ENCODE peak calls at places on chromosomes 11 and 22, in five cellular contexts. N is spleen, E is upper lobe of left lung, F is sigmoid colon, T is stomach. O is an unnamed sample.

GRCh38 chr11:2775083-2775625 is 75.4 kb upstream of the KCNQ1OT1 start:
- DNase-seq in E (no peak), F (peak; percentile 58), N (peak; percentile 53), T (peak; percentile 20), O (peak; percentile 60)

GRCh38 chr11:83972536-83972935 is 686.4 kb upstream of the CCDC90B start:
- DNase-seq in E (no peak), N (no peak), T (no peak), F (no peak), O (no peak)

GRCh38 chr11:123482225-123482624 is 52.2 kb downstream of the GRAMD1B start:
- DNase-seq in T (no peak), F (no peak), N (no peak), E (no peak), O (no peak)

GRCh38 chr11:67434395-67434881 is 3.0 kb downstream of the PTPRCAP start:
- DNase-seq in T (no peak), F (no peak), E (peak; percentile 80), N (peak; percentile 86), O (no peak)

GRCh38 chr22:37546436-37547248 is 13.6 kb upstream of the CDC42EP1 start:
- DNase-seq in E (peak; percentile 86), N (no peak), T (peak; percentile 87), F (peak; percentile 91), O (no peak)

GRCh38 chr11:64903291-64903833 is 13.6 kb downstream of the ATG2A start:
- DNase-seq in N (peak; percentile 64), F (no peak), T (no peak), E (no peak), O (no peak)

GRCh38 chr22:44570476-44571445 is 72.7 kb upstream of the RTL6 start:
- DNase-seq in E (no peak), F (peak; percentile 36), N (no peak), T (no peak), O (peak; percentile 38)

GRCh38 chr22:38699784-38700183 is 959 bp downstream of the JOSD1 start:
- DNase-seq in E (no peak), N (no peak), T (no peak), F (peak; percentile 58), O (no peak)

GRCh38 chr11:92941676-92942571 is 27.5 kb upstream of the MTNR1B start:
- DNase-seq in N (no peak), E (no peak), T (no peak), F (no peak), O (no peak)

GRCh38 chr22:43487311-43488030 is 75.7 kb downstream of the MPPED1 start:
- DNase-seq in N (no peak), E (no peak), T (no peak), F (no peak), O (no peak)

GRCh38 chr11:130846606-130847005 is 69.7 kb downstream of the SNX19 start:
- DNase-seq in N (no peak), F (no peak), T (no peak), E (no peak), O (no peak)

GRCh38 chr22:42344391-42344861 is 74.0 kb upstream of the TCF20 start:
- DNase-seq in F (peak; percentile 89), N (peak; percentile 68), T (peak; percentile 61), E (peak; percentile 86), O (no peak)

GRCh38 chr11:7575841-7576451 is 62.1 kb downstream of the PPFIBP2 start:
- DNase-seq in T (peak; percentile 74), N (no peak), E (peak; percentile 32), F (no peak), O (no peak)

GRCh38 chr11:34198523-34198922 is 93.1 kb downstream of the NAT10 start:
- DNase-seq in N (no peak), F (no peak), T (no peak), E (no peak), O (no peak)

GRCh38 chr22:48827228-48827810 is 1000.4 kb downstream of the BRD1 start:
- DNase-seq in F (no peak), N (no peak), T (no peak), E (no peak), O (peak; percentile 65)

GRCh38 chr11:126148317-126148716 is 63.1 kb downstream of the RPUSD4 start:
- DNase-seq in T (no peak), E (no peak), N (peak; percentile 14), F (no peak), O (no peak)

GRCh38 chr11:126147268-126148111 is 64.0 kb downstream of the RPUSD4 start:
- DNase-seq in F (peak; percentile 56), E (peak; percentile 44), T (no peak), N (peak; percentile 56), O (no peak)

GRCh38 chr11:126145954-126146353 is 65.5 kb downstream of the RPUSD4 start:
- DNase-seq in E (no peak), T (no peak), N (peak; percentile 41), F (peak; percentile 54), O (no peak)

GRCh38 chr11:126149759-126150236 is 61.7 kb downstream of the RPUSD4 start:
- DNase-seq in E (no peak), T (no peak), F (peak; percentile 46), N (peak; percentile 71), O (no peak)

DNA sequence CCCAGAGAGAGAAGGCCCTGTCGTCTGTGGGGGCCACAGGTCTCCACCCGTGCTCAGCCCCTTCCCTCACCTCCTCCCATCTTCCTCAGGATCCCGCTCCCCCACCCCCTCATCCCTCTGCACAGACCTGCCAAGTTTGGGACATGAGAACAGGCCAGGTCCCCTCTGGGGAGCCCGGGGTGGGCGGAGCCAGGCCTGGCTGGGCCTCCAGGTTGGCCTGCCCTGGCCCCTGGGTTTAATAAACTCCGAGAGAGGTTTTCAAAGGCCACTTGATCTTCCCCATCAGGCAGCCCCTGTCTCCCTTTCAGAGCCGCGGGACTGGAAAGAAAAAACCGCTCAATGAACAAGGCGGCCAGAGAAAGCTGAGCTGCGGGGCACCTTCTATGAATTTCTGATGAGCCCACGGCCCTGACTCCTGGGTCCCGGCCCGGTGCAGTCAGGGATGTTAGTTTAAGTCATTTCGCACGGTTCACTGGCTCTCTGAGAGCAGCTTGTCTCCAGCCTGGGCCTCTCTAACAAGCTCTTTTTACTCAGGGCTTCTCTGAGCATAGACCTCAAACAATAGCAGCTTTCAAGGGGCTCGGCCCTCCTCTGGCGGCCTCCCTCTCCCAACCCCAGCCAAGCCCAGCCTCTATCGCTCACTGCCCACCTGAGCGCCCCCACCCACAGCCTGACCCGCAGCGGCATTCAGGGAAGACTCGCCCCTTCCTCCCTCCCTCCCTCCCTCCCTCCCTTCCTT is 64.8 kb downstream of the RPUSD4 start:
- DNase-seq in E (peak; percentile 67), T (no peak), F (no peak), N (peak; percentile 49), O (no peak)
- TF ChIP-seq POLR2AphosphoS5 in E (no peak), T (no peak), F (no peak), N (no peak), O (no peak)

GRCh38 chr11:11512502-11512901 is 109.3 kb downstream of the GALNT18 start:
- DNase-seq in N (no peak), E (no peak), T (no peak), F (no peak), O (no peak)

GRCh38 chr11:11512929-11513328 is 108.9 kb downstream of the GALNT18 start:
- DNase-seq in N (no peak), F (no peak), T (no peak), E (no peak), O (no peak)

GRCh38 chr11:11512090-11512489 is 109.7 kb downstream of the GALNT18 start:
- DNase-seq in E (no peak), T (no peak), F (no peak), N (no peak), O (no peak)

GRCh38 chr11:11514246-11514645 is 107.6 kb downstream of the GALNT18 start:
- DNase-seq in E (no peak), F (no peak), T (no peak), N (no peak), O (no peak)

DNA sequence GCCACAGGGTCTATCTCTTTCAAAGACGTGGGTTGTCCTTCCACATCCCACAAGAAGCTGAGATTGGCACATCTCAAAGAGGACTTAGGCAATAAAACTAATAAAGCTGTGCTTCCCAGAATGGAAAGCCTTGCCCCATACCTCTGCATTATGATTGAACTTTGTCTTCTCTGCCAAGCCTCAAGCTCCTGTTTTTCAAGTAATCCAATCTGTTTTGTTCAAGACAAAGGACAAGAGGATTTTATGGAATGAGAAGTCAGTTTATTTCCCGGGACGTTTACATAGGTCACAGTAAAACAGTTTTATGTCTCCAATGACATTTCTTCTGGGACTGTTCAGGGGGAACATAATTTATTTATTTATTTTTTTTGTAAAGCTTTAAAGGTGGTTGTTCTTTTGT is 108.4 kb downstream of the GALNT18 start:
- DNase-seq in F (no peak), T (no peak), N (no peak), E (no peak), O (no peak)
- TF ChIP-seq POLR2AphosphoS5 in F (no peak), T (no peak), N (no peak), E (no peak), O (no peak)

DNA sequence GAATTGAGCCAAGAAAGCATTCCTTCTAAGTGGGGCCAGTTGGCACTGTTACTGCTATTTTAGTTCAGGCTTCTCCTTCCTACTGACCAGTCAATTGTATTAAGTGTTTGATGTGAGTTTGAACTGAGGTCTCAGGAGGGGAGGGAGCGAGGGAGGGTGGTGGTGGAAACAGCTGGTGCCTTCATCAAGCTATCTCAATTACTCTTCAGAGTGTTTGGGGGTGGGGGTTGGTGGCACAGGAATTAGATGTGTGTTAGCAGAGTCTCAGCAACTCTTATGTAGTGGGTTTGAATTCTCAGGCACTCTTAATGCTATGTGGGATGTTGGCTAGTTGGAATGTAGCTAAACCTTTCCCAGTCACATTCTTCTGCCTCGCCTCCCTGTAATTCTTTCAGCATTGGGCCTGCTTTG is 14.5 kb downstream of the CTNND1 start:
- DNase-seq in T (no peak), E (no peak), N (no peak), F (no peak), O (no peak)
- TF ChIP-seq POLR2AphosphoS5 in T (no peak), E (no peak), N (no peak), F (no peak), O (no peak)

DNA sequence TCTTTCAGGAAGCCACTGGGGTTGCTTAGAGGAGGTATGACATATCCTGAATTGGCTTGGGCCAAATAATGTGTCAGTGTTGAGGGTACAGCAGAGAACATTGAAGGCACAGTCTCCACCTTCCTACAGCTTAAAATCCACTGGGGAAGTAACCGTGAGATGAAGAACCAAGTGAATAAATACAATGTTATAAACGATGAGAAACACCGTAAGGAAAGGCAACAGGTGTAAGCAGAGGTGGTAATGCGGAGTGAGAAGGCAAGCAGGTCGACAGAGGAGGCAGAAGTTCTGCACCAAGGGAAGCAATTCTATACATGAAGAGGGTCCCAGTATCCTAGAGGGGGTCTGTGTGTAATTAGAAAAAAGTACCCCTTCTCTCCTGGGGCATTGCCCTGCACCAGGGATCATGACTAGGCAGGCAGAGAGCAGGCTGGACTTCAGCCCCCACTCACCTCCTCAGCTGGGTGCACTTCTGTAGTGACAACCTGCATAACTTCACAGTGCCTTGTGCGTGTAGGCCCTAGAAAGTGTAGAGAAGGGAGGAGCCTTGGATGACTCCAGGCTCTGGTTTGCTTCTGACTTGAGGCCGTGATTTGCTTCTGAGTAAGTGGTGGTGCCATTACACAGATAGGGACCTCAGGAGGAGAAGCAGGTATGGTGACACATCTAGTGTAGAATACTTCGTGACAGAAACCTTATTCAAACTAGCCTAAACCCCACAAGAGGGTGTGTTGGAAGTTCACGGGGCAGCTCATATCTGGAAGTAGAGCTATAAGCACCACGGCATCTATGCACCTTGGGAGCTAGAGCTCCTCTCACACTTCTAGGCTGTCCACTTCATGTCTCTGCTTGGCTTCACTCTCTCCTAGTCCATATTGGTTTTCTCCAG is 4.9 kb downstream of the MYOD1 start:
- DNase-seq in F (no peak), E (no peak), N (no peak), T (no peak), O (no peak)
- TF ChIP-seq POLR2AphosphoS5 in F (no peak), E (no peak), N (no peak), T (no peak), O (no peak)

O was measured in suprapubic skin.